ENCODE peak calls at places on chromosomes 13 and 19, in eight cellular contexts. One of them, this sample, is unnamed.

GRCh38 chr13:108958013-108958376 is 328.6 kb downstream of the MYO16 start:
- DNase-seq in Peyer's patch: no peak
- DNase-seq in esophagus muscularis mucosa: no peak
- DNase-seq in body of pancreas: no peak
- DNase-seq in upper lobe of left lung: no peak
- DNase-seq in adrenal gland: no peak
- DNase-seq in IMR-90: no peak
- DNase-seq in stomach: no peak
- DNase-seq in this sample: no peak

GRCh38 chr19:51687791-51688664 is 5.1 kb upstream of the SPACA6 start:
- DNase-seq in Peyer's patch: no peak
- DNase-seq in adrenal gland: peak
- DNase-seq in stomach: peak
- DNase-seq in upper lobe of left lung: peak
- DNase-seq in IMR-90: peak
- DNase-seq in esophagus muscularis mucosa: no peak
- DNase-seq in body of pancreas: peak
- DNase-seq in this sample: peak

GRCh38 chr13:52949044-52949443 is 79.6 kb upstream of the OLFM4 start:
- DNase-seq in IMR-90: no peak
- DNase-seq in body of pancreas: peak
- DNase-seq in adrenal gland: no peak
- DNase-seq in esophagus muscularis mucosa: no peak
- DNase-seq in upper lobe of left lung: no peak
- DNase-seq in stomach: no peak
- DNase-seq in Peyer's patch: no peak
- DNase-seq in this sample: no peak

GRCh38 chr13:23447927-23448326 is 14.4 kb upstream of the SACS start:
- DNase-seq in IMR-90: peak
- DNase-seq in stomach: no peak
- DNase-seq in Peyer's patch: no peak
- DNase-seq in adrenal gland: no peak
- DNase-seq in esophagus muscularis mucosa: no peak
- DNase-seq in body of pancreas: no peak
- DNase-seq in upper lobe of left lung: no peak
- DNase-seq in this sample: no peak

GRCh38 chr19:2026770-2027169 is 11.3 kb upstream of the BTBD2 start:
- DNase-seq in IMR-90: no peak
- DNase-seq in adrenal gland: no peak
- DNase-seq in upper lobe of left lung: no peak
- DNase-seq in stomach: no peak
- DNase-seq in Peyer's patch: peak
- DNase-seq in body of pancreas: no peak
- DNase-seq in esophagus muscularis mucosa: no peak
- DNase-seq in this sample: no peak

GRCh38 chr19:14507704-14508246 is 10.4 kb downstream of the DNAJB1 start:
- DNase-seq in adrenal gland: no peak
- DNase-seq in esophagus muscularis mucosa: no peak
- DNase-seq in IMR-90: peak
- DNase-seq in body of pancreas: no peak
- DNase-seq in stomach: no peak
- DNase-seq in upper lobe of left lung: peak
- DNase-seq in Peyer's patch: no peak
- DNase-seq in this sample: no peak

GRCh38 chr13:20174656-20175405 is 14.0 kb upstream of the GJA3 start:
- DNase-seq in upper lobe of left lung: peak
- DNase-seq in adrenal gland: peak
- DNase-seq in Peyer's patch: peak
- DNase-seq in body of pancreas: peak
- DNase-seq in IMR-90: peak
- DNase-seq in stomach: peak
- DNase-seq in esophagus muscularis mucosa: peak
- DNase-seq in this sample: peak

GRCh38 chr13:95087746-95088305 is 213.4 kb downstream of the ABCC4 start:
- DNase-seq in stomach: no peak
- DNase-seq in Peyer's patch: no peak
- DNase-seq in esophagus muscularis mucosa: no peak
- DNase-seq in upper lobe of left lung: no peak
- DNase-seq in body of pancreas: no peak
- DNase-seq in IMR-90: peak
- DNase-seq in adrenal gland: no peak
- DNase-seq in this sample: no peak

GRCh38 chr13:77820431-77821149 is 98.0 kb downstream of the EDNRB start:
- DNase-seq in IMR-90: no peak
- DNase-seq in Peyer's patch: no peak
- DNase-seq in upper lobe of left lung: no peak
- DNase-seq in stomach: no peak
- DNase-seq in adrenal gland: no peak
- DNase-seq in esophagus muscularis mucosa: no peak
- DNase-seq in body of pancreas: no peak
- DNase-seq in this sample: no peak

GRCh38 chr19:40594251-40594650 is 6.9 kb upstream of the LTBP4 start:
- DNase-seq in esophagus muscularis mucosa: no peak
- DNase-seq in adrenal gland: no peak
- DNase-seq in IMR-90: no peak
- DNase-seq in Peyer's patch: no peak
- DNase-seq in upper lobe of left lung: no peak
- DNase-seq in stomach: no peak
- DNase-seq in body of pancreas: no peak
- DNase-seq in this sample: no peak

GRCh38 chr13:113044431-113045114 is 61.0 kb upstream of the F7 start:
- DNase-seq in stomach: no peak
- DNase-seq in Peyer's patch: no peak
- DNase-seq in body of pancreas: no peak
- DNase-seq in esophagus muscularis mucosa: no peak
- DNase-seq in upper lobe of left lung: no peak
- DNase-seq in adrenal gland: no peak
- DNase-seq in IMR-90: no peak
- DNase-seq in this sample: no peak

GRCh38 chr13:104773775-104774174 is 1707.6 kb upstream of the SLC10A2 start:
- DNase-seq in Peyer's patch: no peak
- DNase-seq in esophagus muscularis mucosa: no peak
- DNase-seq in upper lobe of left lung: no peak
- DNase-seq in stomach: no peak
- DNase-seq in body of pancreas: no peak
- DNase-seq in adrenal gland: no peak
- DNase-seq in IMR-90: peak
- DNase-seq in this sample: no peak

GRCh38 chr19:55391702-55392615 is 6.2 kb downstream of the RPL28 start:
- DNase-seq in stomach: no peak
- DNase-seq in Peyer's patch: no peak
- DNase-seq in upper lobe of left lung: no peak
- DNase-seq in esophagus muscularis mucosa: no peak
- DNase-seq in IMR-90: peak
- DNase-seq in adrenal gland: no peak
- DNase-seq in body of pancreas: no peak
- DNase-seq in this sample: no peak
- H3K27ac ChIP-seq in stomach: no peak
- H3K27ac ChIP-seq in Peyer's patch: no peak
- H3K27ac ChIP-seq in upper lobe of left lung: no peak
- H3K27ac ChIP-seq in esophagus muscularis mucosa: no peak
- H3K27ac ChIP-seq in IMR-90: no peak
- H3K27ac ChIP-seq in adrenal gland: no peak
- H3K27ac ChIP-seq in body of pancreas: no peak
- H3K27ac ChIP-seq in this sample: no peak

DNA sequence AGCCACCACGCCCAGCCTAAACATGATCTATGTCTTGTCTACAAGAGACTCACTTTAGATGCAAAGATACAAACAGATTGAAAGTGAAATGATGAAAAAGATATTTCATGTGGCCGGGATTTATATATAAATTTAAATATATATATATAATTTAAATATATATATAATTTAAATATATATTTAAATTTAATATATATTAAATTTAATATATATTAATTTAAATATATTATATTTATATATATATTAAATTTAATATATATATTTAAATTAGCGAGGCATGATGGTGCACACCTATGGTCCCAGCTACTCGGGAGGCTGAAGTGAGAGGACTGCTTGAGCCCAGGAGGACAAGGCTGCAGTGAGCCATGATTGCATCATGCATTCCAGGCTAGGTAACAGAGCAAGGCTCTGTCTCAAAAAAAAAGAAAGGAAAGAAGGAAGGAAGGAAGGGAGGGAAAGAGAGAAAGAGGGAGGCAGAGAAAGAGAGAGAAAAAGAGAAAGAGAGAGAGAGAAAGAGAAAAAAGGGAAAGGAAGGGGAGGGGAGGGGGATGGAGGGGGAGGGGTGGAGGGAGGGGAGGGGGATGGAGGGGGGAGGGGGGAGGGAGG is 7.0 kb upstream of the EVI5L start:
- DNase-seq in upper lobe of left lung: no peak
- DNase-seq in Peyer's patch: no peak
- DNase-seq in stomach: no peak
- DNase-seq in body of pancreas: no peak
- DNase-seq in adrenal gland: no peak
- DNase-seq in IMR-90: no peak
- DNase-seq in esophagus muscularis mucosa: no peak
- DNase-seq in this sample: no peak
- TF ChIP-seq POLR2A in upper lobe of left lung: no peak
- TF ChIP-seq POLR2A in Peyer's patch: no peak
- TF ChIP-seq POLR2A in stomach: no peak
- TF ChIP-seq POLR2A in body of pancreas: no peak
- TF ChIP-seq POLR2A in adrenal gland: no peak
- TF ChIP-seq POLR2A in IMR-90: no peak
- TF ChIP-seq POLR2A in esophagus muscularis mucosa: no peak
- TF ChIP-seq POLR2A in this sample: no peak

DNA sequence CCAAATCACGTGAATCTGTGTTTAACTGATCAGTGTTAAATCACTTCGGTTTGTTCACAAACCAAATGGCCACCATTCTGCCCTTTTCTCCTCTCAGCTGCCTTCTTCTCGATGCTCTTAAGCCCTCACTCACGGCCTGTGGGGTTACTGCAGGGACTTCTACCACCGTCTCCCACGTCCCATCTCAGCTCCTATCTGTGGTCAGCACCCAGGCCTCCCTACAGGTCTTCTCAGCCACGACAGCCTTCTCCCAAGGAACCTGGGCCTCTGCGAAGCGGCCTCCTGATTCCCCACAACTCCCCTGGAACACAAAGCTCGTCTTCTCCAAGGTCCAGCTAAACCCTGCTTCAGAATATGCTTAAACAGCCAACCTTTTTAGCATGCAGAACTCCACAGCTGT is 103.8 kb downstream of the COL4A2 start:
- DNase-seq in adrenal gland: no peak
- DNase-seq in upper lobe of left lung: no peak
- DNase-seq in esophagus muscularis mucosa: no peak
- DNase-seq in stomach: no peak
- DNase-seq in Peyer's patch: no peak
- DNase-seq in body of pancreas: no peak
- DNase-seq in IMR-90: no peak
- DNase-seq in this sample: no peak
- H3K27ac ChIP-seq in adrenal gland: peak
- H3K27ac ChIP-seq in upper lobe of left lung: peak
- H3K27ac ChIP-seq in esophagus muscularis mucosa: peak
- H3K27ac ChIP-seq in stomach: peak
- H3K27ac ChIP-seq in Peyer's patch: peak
- H3K27ac ChIP-seq in body of pancreas: peak
- H3K27ac ChIP-seq in IMR-90: peak
- H3K27ac ChIP-seq in this sample: peak

DNA sequence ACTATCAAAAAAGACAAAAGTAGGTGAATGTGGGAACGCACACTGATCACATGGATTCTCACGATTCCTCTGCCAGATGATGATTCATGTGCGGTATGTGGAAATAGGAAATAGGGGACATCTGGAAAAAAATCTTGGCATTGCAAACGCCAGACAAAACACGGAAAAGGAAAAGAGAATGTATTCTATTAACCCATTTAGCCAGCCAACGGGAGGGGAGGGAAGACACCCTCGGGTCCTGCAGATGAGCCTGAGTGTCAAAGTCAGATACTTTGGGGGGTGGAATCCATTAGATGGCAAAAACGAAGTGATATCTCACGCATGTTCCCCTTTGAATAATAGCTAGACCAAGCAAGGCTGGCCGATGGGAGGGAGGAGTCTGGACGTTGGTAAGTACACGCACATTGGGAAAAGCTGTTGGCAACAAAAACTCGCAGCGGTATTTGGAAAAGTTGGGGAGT is 73.7 kb downstream of the COL4A1 start:
- DNase-seq in Peyer's patch: no peak
- DNase-seq in body of pancreas: no peak
- DNase-seq in IMR-90: peak
- DNase-seq in adrenal gland: peak
- DNase-seq in upper lobe of left lung: no peak
- DNase-seq in stomach: no peak
- DNase-seq in esophagus muscularis mucosa: peak
- DNase-seq in this sample: peak
- TF ChIP-seq POLR2A in Peyer's patch: no peak
- TF ChIP-seq POLR2A in body of pancreas: no peak
- TF ChIP-seq POLR2A in IMR-90: no peak
- TF ChIP-seq POLR2A in adrenal gland: no peak
- TF ChIP-seq POLR2A in upper lobe of left lung: no peak
- TF ChIP-seq POLR2A in stomach: no peak
- TF ChIP-seq POLR2A in esophagus muscularis mucosa: no peak
- TF ChIP-seq POLR2A in this sample: no peak

This sample was measured in uterus.